ENCODE peak calls at places on chromosomes 12 and 14, in ten cellular contexts. One of them, this sample, is unnamed.

GRCh38 chr12:116455540-116456306 is 103.5 kb upstream of the MAP1LC3B2 start:
- DNase-seq in progenitor cell of endocrine pancreas: no peak
- DNase-seq in AG20443: peak
- DNase-seq in adipocyte: peak
- DNase-seq in GDM1: no peak
- DNase-seq in endothelial cell: peak
- DNase-seq in activated T-helper 1 cell treated with anti-CD3 and anti-CD28 coated beads, Interleukin-2, amount 50 U/mL, for 16 hours: no peak
- DNase-seq in psoas muscle: peak
- DNase-seq in kidney tubule cell: peak
- DNase-seq in HT1080: peak
- DNase-seq in this sample: peak

GRCh38 chr12:45601390-45601789 is 128.1 kb upstream of the ARID2 start:
- DNase-seq in progenitor cell of endocrine pancreas: no peak
- DNase-seq in AG20443: no peak
- DNase-seq in adipocyte: no peak
- DNase-seq in GDM1: no peak
- DNase-seq in endothelial cell: no peak
- DNase-seq in activated T-helper 1 cell treated with anti-CD3 and anti-CD28 coated beads, Interleukin-2, amount 50 U/mL, for 16 hours: no peak
- DNase-seq in psoas muscle: no peak
- DNase-seq in kidney tubule cell: no peak
- DNase-seq in HT1080: no peak
- DNase-seq in this sample: no peak

GRCh38 chr12:4567073-4567881 is 5.3 kb downstream of the DYRK4 start:
- DNase-seq in progenitor cell of endocrine pancreas: no peak
- DNase-seq in AG20443: no peak
- DNase-seq in adipocyte: no peak
- DNase-seq in GDM1: peak
- DNase-seq in endothelial cell: no peak
- DNase-seq in activated T-helper 1 cell treated with anti-CD3 and anti-CD28 coated beads, Interleukin-2, amount 50 U/mL, for 16 hours: no peak
- DNase-seq in psoas muscle: no peak
- DNase-seq in kidney tubule cell: no peak
- DNase-seq in HT1080: no peak
- DNase-seq in this sample: no peak

GRCh38 chr12:96985515-96986362 is 78.7 kb downstream of the NEDD1 start:
- DNase-seq in progenitor cell of endocrine pancreas: peak
- DNase-seq in AG20443: peak
- DNase-seq in adipocyte: peak
- DNase-seq in GDM1: no peak
- DNase-seq in endothelial cell: peak
- DNase-seq in activated T-helper 1 cell treated with anti-CD3 and anti-CD28 coated beads, Interleukin-2, amount 50 U/mL, for 16 hours: peak
- DNase-seq in psoas muscle: peak
- DNase-seq in kidney tubule cell: peak
- DNase-seq in HT1080: no peak
- DNase-seq in this sample: peak

GRCh38 chr12:12812605-12813119 is 484 bp upstream of the DDX47 start:
- DNase-seq in progenitor cell of endocrine pancreas: no peak
- DNase-seq in AG20443: no peak
- DNase-seq in adipocyte: no peak
- DNase-seq in GDM1: no peak
- DNase-seq in endothelial cell: no peak
- DNase-seq in activated T-helper 1 cell treated with anti-CD3 and anti-CD28 coated beads, Interleukin-2, amount 50 U/mL, for 16 hours: no peak
- DNase-seq in psoas muscle: no peak
- DNase-seq in kidney tubule cell: no peak
- DNase-seq in HT1080: no peak
- DNase-seq in this sample: no peak

GRCh38 chr12:132723764-132724140 is 13.1 kb downstream of the PGAM5 start:
- DNase-seq in progenitor cell of endocrine pancreas: no peak
- DNase-seq in AG20443: peak
- DNase-seq in adipocyte: peak
- DNase-seq in GDM1: no peak
- DNase-seq in endothelial cell: no peak
- DNase-seq in activated T-helper 1 cell treated with anti-CD3 and anti-CD28 coated beads, Interleukin-2, amount 50 U/mL, for 16 hours: no peak
- DNase-seq in psoas muscle: no peak
- DNase-seq in kidney tubule cell: no peak
- DNase-seq in HT1080: no peak
- DNase-seq in this sample: no peak

GRCh38 chr12:79233341-79233761 is 368.8 kb downstream of the SYT1 start:
- DNase-seq in progenitor cell of endocrine pancreas: no peak
- DNase-seq in AG20443: no peak
- DNase-seq in adipocyte: no peak
- DNase-seq in GDM1: no peak
- DNase-seq in endothelial cell: no peak
- DNase-seq in activated T-helper 1 cell treated with anti-CD3 and anti-CD28 coated beads, Interleukin-2, amount 50 U/mL, for 16 hours: no peak
- DNase-seq in psoas muscle: no peak
- DNase-seq in kidney tubule cell: no peak
- DNase-seq in HT1080: no peak
- DNase-seq in this sample: no peak

GRCh38 chr12:8018666-8019581 is 13.6 kb upstream of the FOXJ2 start:
- DNase-seq in progenitor cell of endocrine pancreas: peak
- DNase-seq in AG20443: no peak
- DNase-seq in adipocyte: no peak
- DNase-seq in GDM1: peak
- DNase-seq in endothelial cell: peak
- DNase-seq in activated T-helper 1 cell treated with anti-CD3 and anti-CD28 coated beads, Interleukin-2, amount 50 U/mL, for 16 hours: no peak
- DNase-seq in psoas muscle: peak
- DNase-seq in kidney tubule cell: no peak
- DNase-seq in HT1080: peak
- DNase-seq in this sample: peak

GRCh38 chr12:122147514-122148290 is 26.3 kb downstream of the IL31 start:
- DNase-seq in progenitor cell of endocrine pancreas: no peak
- DNase-seq in AG20443: no peak
- DNase-seq in adipocyte: no peak
- DNase-seq in GDM1: no peak
- DNase-seq in endothelial cell: no peak
- DNase-seq in activated T-helper 1 cell treated with anti-CD3 and anti-CD28 coated beads, Interleukin-2, amount 50 U/mL, for 16 hours: no peak
- DNase-seq in psoas muscle: no peak
- DNase-seq in kidney tubule cell: peak
- DNase-seq in HT1080: no peak
- DNase-seq in this sample: no peak

GRCh38 chr14:75978249-75978731 is 3.5 kb downstream of the TGFB3 start:
- DNase-seq in progenitor cell of endocrine pancreas: no peak
- DNase-seq in AG20443: no peak
- DNase-seq in adipocyte: no peak
- DNase-seq in GDM1: no peak
- DNase-seq in endothelial cell: no peak
- DNase-seq in activated T-helper 1 cell treated with anti-CD3 and anti-CD28 coated beads, Interleukin-2, amount 50 U/mL, for 16 hours: no peak
- DNase-seq in psoas muscle: no peak
- DNase-seq in kidney tubule cell: no peak
- DNase-seq in HT1080: no peak
- DNase-seq in this sample: no peak

GRCh38 chr12:132560421-132560830 is 50.0 kb downstream of the LRCOL1 start:
- DNase-seq in progenitor cell of endocrine pancreas: peak
- DNase-seq in AG20443: peak
- DNase-seq in adipocyte: peak
- DNase-seq in GDM1: no peak
- DNase-seq in endothelial cell: no peak
- DNase-seq in activated T-helper 1 cell treated with anti-CD3 and anti-CD28 coated beads, Interleukin-2, amount 50 U/mL, for 16 hours: no peak
- DNase-seq in psoas muscle: no peak
- DNase-seq in kidney tubule cell: peak
- DNase-seq in HT1080: no peak
- DNase-seq in this sample: peak

GRCh38 chr12:117047810-117048584 is 51.2 kb downstream of the TESC start:
- DNase-seq in progenitor cell of endocrine pancreas: no peak
- DNase-seq in AG20443: no peak
- DNase-seq in adipocyte: peak
- DNase-seq in GDM1: no peak
- DNase-seq in endothelial cell: no peak
- DNase-seq in activated T-helper 1 cell treated with anti-CD3 and anti-CD28 coated beads, Interleukin-2, amount 50 U/mL, for 16 hours: no peak
- DNase-seq in psoas muscle: no peak
- DNase-seq in kidney tubule cell: no peak
- DNase-seq in HT1080: peak
- DNase-seq in this sample: peak

GRCh38 chr12:119179335-119180021 is 747 bp downstream of the HSPB8 start:
- DNase-seq in progenitor cell of endocrine pancreas: peak
- DNase-seq in AG20443: peak
- DNase-seq in adipocyte: no peak
- DNase-seq in GDM1: no peak
- DNase-seq in endothelial cell: peak
- DNase-seq in activated T-helper 1 cell treated with anti-CD3 and anti-CD28 coated beads, Interleukin-2, amount 50 U/mL, for 16 hours: no peak
- DNase-seq in psoas muscle: no peak
- DNase-seq in kidney tubule cell: peak
- DNase-seq in HT1080: peak
- DNase-seq in this sample: peak

GRCh38 chr14:100056431-100056830 is 8.8 kb upstream of the EVL start:
- DNase-seq in progenitor cell of endocrine pancreas: no peak
- DNase-seq in AG20443: no peak
- DNase-seq in adipocyte: no peak
- DNase-seq in GDM1: no peak
- DNase-seq in endothelial cell: no peak
- DNase-seq in activated T-helper 1 cell treated with anti-CD3 and anti-CD28 coated beads, Interleukin-2, amount 50 U/mL, for 16 hours: no peak
- DNase-seq in psoas muscle: no peak
- DNase-seq in kidney tubule cell: no peak
- DNase-seq in HT1080: no peak
- DNase-seq in this sample: peak

GRCh38 chr12:64532734-64533351 is 77.5 kb upstream of the RASSF3 start:
- DNase-seq in progenitor cell of endocrine pancreas: no peak
- DNase-seq in AG20443: no peak
- DNase-seq in adipocyte: no peak
- DNase-seq in GDM1: no peak
- DNase-seq in endothelial cell: no peak
- DNase-seq in activated T-helper 1 cell treated with anti-CD3 and anti-CD28 coated beads, Interleukin-2, amount 50 U/mL, for 16 hours: no peak
- DNase-seq in psoas muscle: no peak
- DNase-seq in kidney tubule cell: no peak
- DNase-seq in HT1080: no peak
- DNase-seq in this sample: peak

GRCh38 chr12:78929075-78929418 is 64.5 kb downstream of the SYT1 start:
- DNase-seq in progenitor cell of endocrine pancreas: no peak
- DNase-seq in AG20443: no peak
- DNase-seq in adipocyte: no peak
- DNase-seq in GDM1: no peak
- DNase-seq in endothelial cell: no peak
- DNase-seq in activated T-helper 1 cell treated with anti-CD3 and anti-CD28 coated beads, Interleukin-2, amount 50 U/mL, for 16 hours: no peak
- DNase-seq in psoas muscle: no peak
- DNase-seq in kidney tubule cell: no peak
- DNase-seq in HT1080: no peak
- DNase-seq in this sample: no peak

GRCh38 chr12:43758247-43758727 is 303 bp downstream of the PUS7L start:
- DNase-seq in progenitor cell of endocrine pancreas: peak
- DNase-seq in AG20443: peak
- DNase-seq in adipocyte: peak
- DNase-seq in GDM1: no peak
- DNase-seq in endothelial cell: peak
- DNase-seq in activated T-helper 1 cell treated with anti-CD3 and anti-CD28 coated beads, Interleukin-2, amount 50 U/mL, for 16 hours: peak
- DNase-seq in psoas muscle: peak
- DNase-seq in kidney tubule cell: peak
- DNase-seq in HT1080: no peak
- DNase-seq in this sample: no peak

GRCh38 chr12:2654311-2654710 is 140.5 kb upstream of the FKBP4 start:
- DNase-seq in progenitor cell of endocrine pancreas: no peak
- DNase-seq in AG20443: no peak
- DNase-seq in adipocyte: no peak
- DNase-seq in GDM1: no peak
- DNase-seq in endothelial cell: no peak
- DNase-seq in activated T-helper 1 cell treated with anti-CD3 and anti-CD28 coated beads, Interleukin-2, amount 50 U/mL, for 16 hours: no peak
- DNase-seq in psoas muscle: no peak
- DNase-seq in kidney tubule cell: no peak
- DNase-seq in HT1080: no peak
- DNase-seq in this sample: peak

GRCh38 chr12:117072106-117072505 is 27.1 kb downstream of the TESC start:
- DNase-seq in progenitor cell of endocrine pancreas: no peak
- DNase-seq in AG20443: no peak
- DNase-seq in adipocyte: no peak
- DNase-seq in GDM1: no peak
- DNase-seq in endothelial cell: no peak
- DNase-seq in activated T-helper 1 cell treated with anti-CD3 and anti-CD28 coated beads, Interleukin-2, amount 50 U/mL, for 16 hours: no peak
- DNase-seq in psoas muscle: no peak
- DNase-seq in kidney tubule cell: no peak
- DNase-seq in HT1080: no peak
- DNase-seq in this sample: no peak

This sample was measured in islet precursor cell.